ENCODE peak calls at places on chromosome 12, in ten cellular contexts. Z is RWPE1; K is hypothalamus; O is Calu3; C is ELF-1; L is A673; J is cardiac fibroblast; U is HFFc6; F is activated gamma-delta T cell treated with anti-CD3 and anti-CD28 coated beads, Interleukin-2, amount 50 U/mL, for 16 hours; N is CD8-positive, alpha-beta T cell. V is an unnamed sample.

GRCh38 chr12:131190965-131191364 is 237.3 kb downstream of the ADGRD1 start:
- DNase-seq in F (no peak), C (no peak), U (no peak), L (no peak), N (no peak), Z (no peak), O (no peak), J (no peak), K (no peak), V (no peak)

GRCh38 chr12:76346798-76347420 is 1.3 kb downstream of the BBS10 start:
- DNase-seq in F (no peak), Z (peak), O (peak), U (peak), N (no peak), C (no peak), J (peak), K (peak), L (peak), V (no peak)

GRCh38 chr12:113333877-113334785 is 778 bp downstream of the SLC8B1 start:
- DNase-seq in K (no peak), O (peak), C (peak), L (no peak), N (peak), Z (no peak), U (no peak), J (no peak), F (no peak), V (no peak)

GRCh38 chr12:81610955-81611889 is 147.9 kb downstream of the PPFIA2 start:
- DNase-seq in J (peak), O (no peak), L (peak), C (peak), Z (no peak), K (no peak), N (no peak), U (no peak), F (no peak), V (no peak)

GRCh38 chr12:71011261-71011660 is 90.7 kb upstream of the PTPRR start:
- DNase-seq in C (no peak), N (no peak), L (peak), K (no peak), F (no peak), J (peak), U (no peak), O (no peak), Z (no peak), V (no peak)

GRCh38 chr12:26091837-26092236 is 33.0 kb downstream of the BHLHE41 start:
- DNase-seq in L (peak), O (no peak), J (peak), F (no peak), Z (no peak), C (peak), N (no peak), K (no peak), U (no peak), V (no peak)

GRCh38 chr12:99140017-99140726 is 495.1 kb downstream of the APAF1 start:
- DNase-seq in K (no peak), Z (no peak), O (no peak), F (no peak), N (no peak), U (no peak), C (no peak), L (no peak), J (no peak), V (no peak)

GRCh38 chr12:110922652-110923051 is 2.3 kb upstream of the MYL2 start:
- DNase-seq in J (no peak), O (no peak), N (no peak), K (no peak), L (no peak), Z (no peak), U (no peak), C (no peak), F (no peak), V (no peak)

GRCh38 chr12:40718878-40719372 is 26.7 kb downstream of the CNTN1 start:
- DNase-seq in O (no peak), F (no peak), K (no peak), Z (no peak), U (no peak), C (no peak), J (no peak), N (no peak), L (no peak), V (no peak)

GRCh38 chr12:3684449-3685051 is 68.4 kb downstream of the CRACR2A start:
- DNase-seq in Z (no peak), N (no peak), F (no peak), K (no peak), U (no peak), O (no peak), C (no peak), J (peak), L (no peak), V (no peak)

GRCh38 chr12:6424008-6424347 is 20.8 kb upstream of the CD27 start:
- DNase-seq in Z (no peak), N (no peak), O (no peak), L (no peak), J (no peak), C (no peak), U (no peak), K (no peak), F (no peak), V (no peak)

GRCh38 chr12:88431245-88431644 is 149.0 kb downstream of the KITLG start:
- DNase-seq in L (no peak), C (no peak), O (no peak), J (no peak), Z (no peak), K (no peak), F (no peak), N (no peak), U (no peak), V (no peak)

GRCh38 chr12:77795699-77796098 is 35.0 kb upstream of the NAV3 start:
- DNase-seq in J (peak), K (no peak), Z (no peak), F (no peak), C (no peak), L (no peak), U (no peak), N (no peak), O (no peak), V (no peak)

GRCh38 chr12:22255097-22255496 is 79.4 kb downstream of the ST8SIA1 start:
- DNase-seq in L (no peak), J (no peak), N (no peak), K (peak), F (no peak), O (no peak), C (peak), U (no peak), Z (peak), V (peak)

GRCh38 chr12:108835860-108836634 is 21.3 kb downstream of the SSH1 start:
- DNase-seq in O (no peak), U (no peak), C (no peak), L (no peak), J (no peak), K (no peak), F (no peak), Z (no peak), N (no peak), V (no peak)

GRCh38 chr12:113072136-113072535 is 15.6 kb downstream of the DTX1 start:
- DNase-seq in N (no peak), Z (no peak), L (no peak), O (no peak), U (peak), J (no peak), F (no peak), K (no peak), C (no peak), V (no peak)

GRCh38 chr12:52084491-52085231 is 5.2 kb downstream of the SMIM41 start:
- DNase-seq in Z (no peak), L (no peak), C (no peak), K (no peak), O (no peak), F (no peak), J (no peak), N (no peak), U (no peak), V (no peak)

GRCh38 chr12:8709124-8709830 is 11.5 kb downstream of the RIMKLB start:
- DNase-seq in J (no peak), U (no peak), O (peak), C (no peak), L (no peak), N (no peak), K (no peak), Z (no peak), F (no peak), V (no peak)

GRCh38 chr12:50157259-50157658 is 9.9 kb downstream of the CERS5 start:
- DNase-seq in C (no peak), F (no peak), N (no peak), Z (no peak), J (no peak), K (no peak), L (no peak), O (no peak), U (no peak), V (no peak)

GRCh38 chr12:116915326-116915725 is 4.6 kb downstream of the FBXW8 start:
- DNase-seq in N (no peak), K (no peak), Z (no peak), C (no peak), J (no peak), L (no peak), F (no peak), O (no peak), U (no peak), V (no peak)

GRCh38 chr12:9754984-9755383 is 5.7 kb downstream of the CD69 start:
- DNase-seq in L (no peak), K (no peak), Z (no peak), U (no peak), O (no peak), C (no peak), N (no peak), F (no peak), J (no peak), V (no peak)

GRCh38 chr12:52432559-52433207 is 1.5 kb downstream of the KRT75 start:
- DNase-seq in C (no peak), N (no peak), O (no peak), K (no peak), U (no peak), L (no peak), J (no peak), Z (no peak), F (no peak), V (no peak)

GRCh38 chr12:116122639-116123038 is 154.9 kb downstream of the MED13L start:
- DNase-seq in U (no peak), N (no peak), C (no peak), F (no peak), O (no peak), K (no peak), Z (no peak), L (peak), J (no peak), V (no peak)

GRCh38 chr12:4421590-4422031 is 24.0 kb downstream of the FGF6 start:
- DNase-seq in U (peak), O (peak), K (no peak), F (no peak), J (peak), Z (peak), L (peak), C (peak), N (no peak), V (no peak)

GRCh38 chr12:122385171-122386041 is 37.1 kb downstream of the CLIP1 start:
- DNase-seq in L (no peak), O (no peak), K (no peak), U (no peak), N (no peak), F (no peak), J (no peak), C (no peak), Z (no peak), V (no peak)

GRCh38 chr12:110744697-110745264 is 2.1 kb upstream of the PPP1CC start:
- DNase-seq in J (no peak), K (no peak), O (peak), F (no peak), C (no peak), L (no peak), Z (peak), N (no peak), U (no peak), V (no peak)

GRCh38 chr12:110649341-110649847 is 35.5 kb downstream of the TCTN1 start:
- DNase-seq in N (no peak), U (no peak), L (no peak), Z (no peak), J (no peak), F (no peak), O (no peak), K (no peak), C (peak), V (no peak)

GRCh38 chr12:124595444-124595843 is 28.0 kb upstream of the NCOR2 start:
- DNase-seq in N (no peak), K (no peak), C (no peak), L (no peak), U (no peak), J (no peak), O (no peak), Z (no peak), F (no peak), V (no peak)

GRCh38 chr12:3365416-3366385 is 125.3 kb upstream of the PRMT8 start:
- DNase-seq in N (no peak), C (no peak), L (no peak), U (no peak), J (no peak), F (no peak), Z (peak), K (no peak), O (no peak), V (no peak)

V was measured in epithelial cell of prostate.